ENCODE peak calls at places on chromosomes 12 and 14, in four cellular contexts. K, C, P and L are unnamed samples.

GRCh38 chr14:103871596-103872480 is 24.5 kb upstream of the PPP1R13B start:
- DNase-seq in K (peak), C (no peak), P (peak), L (no peak)

GRCh38 chr12:74449872-74450271 is 87.8 kb upstream of the ATXN7L3B start:
- DNase-seq in K (no peak), C (no peak), P (no peak), L (no peak)

GRCh38 chr12:78898416-78898815 is 33.8 kb downstream of the SYT1 start:
- DNase-seq in K (no peak), C (no peak), P (no peak), L (no peak)

GRCh38 chr12:9130244-9130643 is 14.5 kb upstream of the A2M start:
- DNase-seq in K (no peak), C (no peak), P (no peak), L (no peak)

GRCh38 chr12:2999265-2999841 is 40.2 kb downstream of the TEAD4 start:
- DNase-seq in K (peak), C (no peak), P (no peak), L (no peak)

GRCh38 chr12:52126605-52127578 is 47.4 kb downstream of the SMIM41 start:
- DNase-seq in K (peak), C (no peak), P (no peak), L (peak)

GRCh38 chr12:4518106-4518728 is 20.5 kb upstream of the RAD51AP1 start:
- DNase-seq in K (no peak), C (no peak), P (no peak), L (no peak)

GRCh38 chr12:107400686-107401447 is 284.7 kb upstream of the PWP1 start:
- DNase-seq in K (no peak), C (no peak), P (no peak), L (no peak)

GRCh38 chr14:101503431-101504095 is 57.7 kb upstream of the DIO3 start:
- DNase-seq in K (no peak), C (no peak), P (no peak), L (no peak)

GRCh38 chr12:74689071-74689655 is 151.5 kb downstream of the ATXN7L3B start:
- DNase-seq in K (no peak), C (peak), P (no peak), L (peak)

GRCh38 chr12:52204095-52204930 is 12.5 kb upstream of the KRT80 start:
- DNase-seq in K (no peak), C (no peak), P (no peak), L (no peak)

GRCh38 chr12:32087301-32087700 is 19.3 kb upstream of the BICD1 start:
- DNase-seq in K (no peak), C (no peak), P (no peak), L (no peak)

GRCh38 chr14:65966188-65966587 is 520.0 kb upstream of the CCDC196 start:
- DNase-seq in K (no peak), C (no peak), P (no peak), L (no peak)

GRCh38 chr12:64120568-64120967 is 101.5 kb downstream of the KICS2 start:
- DNase-seq in K (no peak), C (no peak), P (no peak), L (no peak)

GRCh38 chr12:108307006-108307405 is 32.1 kb downstream of the CMKLR1 start:
- DNase-seq in K (no peak), C (no peak), P (no peak), L (no peak)

GRCh38 chr14:76781648-76782051 is 20.4 kb downstream of the VASH1 start:
- DNase-seq in K (peak), C (no peak), P (no peak), L (no peak)

GRCh38 chr12:76060111-76060510 is 24.4 kb downstream of the NAP1L1 start:
- DNase-seq in K (no peak), C (no peak), P (no peak), L (no peak)

GRCh38 chr12:82398883-82399282 is 40.6 kb downstream of the METTL25 start:
- DNase-seq in K (no peak), C (no peak), P (no peak), L (no peak)

GRCh38 chr12:92573104-92573503 is 129.7 kb upstream of the PLEKHG7 start:
- DNase-seq in K (no peak), C (no peak), P (no peak), L (no peak)

GRCh38 chr12:22598763-22599161 is 26.2 kb upstream of the ETNK1 start:
- DNase-seq in K (no peak), C (peak), P (no peak), L (no peak)

GRCh38 chr14:59483360-59483759 is 848 bp downstream of the L3HYPDH start:
- DNase-seq in K (peak), C (no peak), P (no peak), L (peak)

GRCh38 chr12:89216141-89216952 is 136.0 kb downstream of the DUSP6 start:
- DNase-seq in K (no peak), C (no peak), P (no peak), L (no peak)

GRCh38 chr12:28409892-28410291 is 219.6 kb downstream of the CCDC91 start:
- DNase-seq in K (no peak), C (no peak), P (no peak), L (no peak)
- TF ChIP-seq FOXM1 in K (no peak), C (no peak), P (no peak), L (no peak)

DNA sequence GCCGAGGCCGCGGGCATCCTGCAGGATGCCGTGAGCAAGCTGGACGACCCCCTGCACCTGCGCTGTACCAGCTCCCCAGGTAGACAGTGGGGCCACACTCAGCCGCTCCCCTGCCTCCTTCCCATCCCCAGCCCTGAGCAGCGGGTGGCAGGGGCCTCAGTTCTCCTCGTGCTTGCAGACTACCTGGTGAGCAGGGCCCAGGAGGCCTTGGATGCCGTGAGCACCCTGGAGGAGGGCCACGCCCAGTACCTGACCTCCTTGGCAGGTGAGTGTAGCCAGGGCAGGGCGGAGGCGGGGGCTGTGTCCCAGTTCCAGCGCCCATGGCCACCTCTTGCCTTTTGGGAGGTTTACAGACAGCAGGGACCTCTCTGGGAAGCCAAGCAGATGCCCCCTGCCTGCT is 22.9 kb downstream of the HIP1R start:
- DNase-seq in K (no peak), C (no peak), P (no peak), L (no peak)
- TF ChIP-seq BHLHE40 in K (no peak), C (no peak), P (no peak), L (no peak)

GRCh38 chr12:103505371-103506236 is 9.8 kb upstream of the C12orf42 start:
- DNase-seq in K (no peak), C (no peak), P (peak), L (no peak)
- TF ChIP-seq TARDBP in K (no peak), C (no peak), P (peak), L (no peak)

GRCh38 chr12:26187014-26187413 is 8.4 kb upstream of the SSPN start:
- DNase-seq in K (no peak), C (no peak), P (no peak), L (no peak)
- TF ChIP-seq FOXM1 in K (no peak), C (no peak), P (no peak), L (no peak)

GRCh38 chr14:96039633-96040311 is 610 bp downstream of the C14orf132 start:
- DNase-seq in K (no peak), C (no peak), P (no peak), L (peak)

GRCh38 chr14:96040836-96041371 is 1.7 kb downstream of the C14orf132 start:
- DNase-seq in K (no peak), C (no peak), P (no peak), L (no peak)

GRCh38 chr14:96038920-96039632 is at the start of gene C14orf132:
- DNase-seq in K (peak), C (no peak), P (no peak), L (peak)

GRCh38 chr14:96037891-96038557 is 1.1 kb upstream of the C14orf132 start:
- DNase-seq in K (no peak), C (no peak), P (no peak), L (peak)

GRCh38 chr14:96038558-96038919 is 623 bp upstream of the C14orf132 start:
- DNase-seq in K (no peak), C (no peak), P (no peak), L (peak)
- TF ChIP-seq BHLHE40 in K (no peak), C (no peak), P (no peak), L (no peak)

DNA sequence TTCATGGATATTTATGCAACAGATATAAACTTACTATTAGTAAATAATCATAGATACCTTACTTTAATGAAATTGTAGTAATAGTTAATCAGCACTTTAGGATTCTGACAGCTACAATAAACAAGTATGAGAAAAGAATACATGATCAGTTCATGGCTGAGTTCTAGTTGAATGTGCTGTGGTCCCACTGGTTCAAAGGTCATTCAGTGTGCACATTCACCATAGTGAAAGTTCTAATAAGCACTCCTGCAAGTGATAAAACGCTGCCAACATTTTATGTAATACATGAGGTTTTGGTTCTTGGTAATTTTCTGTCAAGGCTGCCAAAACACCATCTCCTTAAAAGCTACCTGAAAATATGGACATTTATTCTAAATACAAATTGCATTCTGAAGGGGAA is 92.6 kb downstream of the NUMB start:
- DNase-seq in K (no peak), C (peak), P (no peak), L (no peak)
- TF ChIP-seq TARDBP in K (no peak), C (no peak), P (no peak), L (no peak)

DNA sequence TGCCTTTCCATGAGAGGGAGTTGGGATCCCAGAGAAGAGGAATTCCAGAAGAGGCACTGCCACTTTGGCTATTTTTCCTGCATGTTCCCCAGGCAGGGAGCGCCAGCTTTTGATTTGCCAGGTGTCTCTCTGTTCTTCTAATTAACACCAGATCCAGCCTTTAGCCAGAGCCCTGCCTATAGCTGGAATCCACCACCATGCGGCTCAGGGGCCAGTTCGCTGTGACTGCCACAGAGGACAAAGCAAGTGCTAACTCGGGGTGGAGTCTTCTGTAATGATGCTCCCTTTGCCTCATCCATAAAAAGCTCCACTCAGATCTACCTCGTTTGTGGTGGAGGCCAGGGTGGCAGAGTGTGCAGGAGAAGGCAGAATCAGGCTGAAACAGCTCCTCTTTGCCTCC is 17.9 kb upstream of the CTDSP2 start:
- DNase-seq in K (no peak), C (no peak), P (no peak), L (no peak)
- TF ChIP-seq FOXM1 in K (no peak), C (no peak), P (no peak), L (no peak)